ENCODE peak calls at places on chromosome 10, in six cellular contexts. R is HCT116, T is HepG2, G is K562, U is GM12878, A is H1. E is an unnamed sample.

GRCh38 chr10:56096226-56096517 is 264.9 kb downstream of the ZWINT start:
- DNase-seq in U (no peak), T (no peak), G (no peak), R (no peak), A (no peak), E (no peak)

GRCh38 chr10:98664329-98665042 is 217.8 kb upstream of the HPS1 start:
- DNase-seq in G (peak; percentile 58), U (peak; percentile 3), T (peak; percentile 34), R (peak; percentile 47), A (peak; percentile 59), E (peak; percentile 33)

GRCh38 chr10:50152792-50153272 is 85.1 kb downstream of the WASHC2A start:
- DNase-seq in G (peak; percentile 13), R (no peak), T (no peak), A (peak; percentile 69), U (no peak), E (no peak)

GRCh38 chr10:117804470-117805011 is 242.2 kb downstream of the RAB11FIP2 start:
- DNase-seq in R (no peak), A (no peak), U (peak; percentile 19), G (no peak), T (no peak), E (no peak)

GRCh38 chr10:117894339-117894738 is 152.4 kb downstream of the RAB11FIP2 start:
- DNase-seq in T (no peak), A (no peak), G (no peak), U (no peak), R (no peak), E (no peak)

GRCh38 chr10:120614685-120615084 is 157.7 kb downstream of the PLPP4 start:
- DNase-seq in R (no peak), A (no peak), T (no peak), U (no peak), G (no peak), E (no peak)

GRCh38 chr10:113303747-113304146 is 249.1 kb upstream of the HABP2 start:
- DNase-seq in U (no peak), G (no peak), T (peak; percentile 45), A (no peak), R (no peak), E (no peak)

GRCh38 chr10:120586471-120586872 is 129.4 kb downstream of the PLPP4 start:
- DNase-seq in A (no peak), T (no peak), R (no peak), G (no peak), U (no peak), E (no peak)

GRCh38 chr10:100736144-100736808 is 9.1 kb upstream of the PAX2 start:
- DNase-seq in T (no peak), R (no peak), A (no peak), U (no peak), G (no peak), E (no peak)

GRCh38 chr10:37826806-37827205 is 30.6 kb downstream of the ZNF248 start:
- DNase-seq in G (no peak), A (no peak), R (no peak), U (no peak), T (no peak), E (no peak)

GRCh38 chr10:22325272-22325947 is 4.5 kb downstream of the BMI1 start:
- DNase-seq in A (peak; percentile 88), R (no peak), G (peak; percentile 81), U (no peak), T (peak; percentile 61), E (no peak)

GRCh38 chr10:8975535-8975934 is 921.0 kb downstream of the GATA3 start:
- DNase-seq in T (no peak), U (no peak), G (no peak), R (no peak), A (no peak), E (no peak)

GRCh38 chr10:93465806-93466675 is 16.1 kb downstream of the MYOF start:
- DNase-seq in A (no peak), R (peak; percentile 90), T (peak; percentile 18), G (no peak), U (no peak), E (no peak)

GRCh38 chr10:63157845-63158624 is 24.9 kb downstream of the NRBF2 start:
- DNase-seq in U (peak; percentile 49), T (peak; percentile 84), A (peak; percentile 57), R (peak; percentile 85), G (peak; percentile 71), E (peak; percentile 81)

GRCh38 chr10:104735036-104735435 is 93.9 kb downstream of the SORCS3 start:
- DNase-seq in U (no peak), R (no peak), T (no peak), G (no peak), A (peak; percentile 64), E (no peak)

GRCh38 chr10:82826132-82826531 is 951.1 kb downstream of the NRG3 start:
- DNase-seq in A (no peak), R (no peak), G (no peak), T (no peak), U (no peak), E (no peak)

GRCh38 chr10:32446701-32447406 is 914 bp downstream of the CCDC7 start:
- DNase-seq in A (no peak), U (peak; percentile 9), R (peak; percentile 1), T (no peak), G (peak; percentile 15), E (peak; percentile 0)

GRCh38 chr10:98433881-98434732 is 12.6 kb downstream of the HPS1 start:
- DNase-seq in T (no peak), G (no peak), A (no peak), U (no peak), R (no peak), E (no peak)

GRCh38 chr10:52318136-52318810 is 4.2 kb downstream of the DKK1 start:
- DNase-seq in U (no peak), A (no peak), G (no peak), T (no peak), R (no peak), E (no peak)

GRCh38 chr10:6924166-6924565 is 344.1 kb upstream of the PRKCQ start:
- DNase-seq in U (no peak), G (no peak), R (no peak), A (no peak), T (no peak), E (no peak)

GRCh38 chr10:78956391-78956790 is 112.4 kb upstream of the ZMIZ1 start:
- DNase-seq in U (no peak), A (no peak), G (no peak), T (no peak), R (no peak), E (no peak)

GRCh38 chr10:21985541-21985940 is 18.0 kb downstream of the DNAJC1 start:
- DNase-seq in U (no peak), T (no peak), R (no peak), G (no peak), A (no peak), E (no peak)

GRCh38 chr10:28810062-28810870 is 132.9 kb downstream of the BAMBI start:
- DNase-seq in G (peak; percentile 36), U (no peak), R (no peak), T (no peak), A (peak; percentile 52), E (no peak)

GRCh38 chr10:89431977-89432376 is 17.6 kb downstream of the IFIT5 start:
- DNase-seq in R (no peak), T (peak; percentile 10), U (no peak), G (no peak), A (no peak), E (no peak)

GRCh38 chr10:48750991-48751390 is 66.3 kb downstream of the WDFY4 start:
- DNase-seq in A (no peak), G (no peak), T (no peak), U (no peak), R (no peak), E (no peak)

GRCh38 chr10:2380218-2380617 is 642.9 kb upstream of the ADARB2 start:
- DNase-seq in G (no peak), R (no peak), T (no peak), U (no peak), A (no peak), E (no peak)

GRCh38 chr10:45375716-45376231 is 1.8 kb downstream of the ALOX5 start:
- DNase-seq in G (peak; percentile 9), U (no peak), R (no peak), A (no peak), T (no peak), E (no peak)
- H3K4me1 ChIP-seq in G (peaks cover 45% of the 10 kb centered on the region), U (peaks cover 42% of the 10 kb centered on the region), R (peaks cover 37% of the 10 kb centered on the region), A (peaks cover 8% of the 10 kb centered on the region), T (peaks cover 10% of the 10 kb centered on the region), E (peaks cover 6% of the 10 kb centered on the region)

GRCh38 chr10:126373137-126373536 is 15.1 kb downstream of the ADAM12 start:
- DNase-seq in U (no peak), A (no peak), G (no peak), T (no peak), R (no peak), E (no peak)

GRCh38 chr10:126372359-126372758 is 15.9 kb downstream of the ADAM12 start:
- DNase-seq in U (no peak), R (no peak), A (no peak), G (no peak), T (no peak), E (no peak)

GRCh38 chr10:126374435-126374834 is 13.8 kb downstream of the ADAM12 start:
- DNase-seq in U (no peak), A (no peak), R (no peak), T (no peak), G (no peak), E (no peak)

GRCh38 chr10:126375299-126375698 is 13.0 kb downstream of the ADAM12 start:
- DNase-seq in A (no peak), T (no peak), U (no peak), G (no peak), R (no peak), E (no peak)

GRCh38 chr10:126373982-126374381 is 14.3 kb downstream of the ADAM12 start:
- DNase-seq in A (no peak), R (no peak), U (no peak), T (no peak), G (no peak), E (no peak)
- TF ChIP-seq ZNF274 in A (no peak), R (no peak), U (no peak), T (no peak), G (no peak), E (no peak)

DNA sequence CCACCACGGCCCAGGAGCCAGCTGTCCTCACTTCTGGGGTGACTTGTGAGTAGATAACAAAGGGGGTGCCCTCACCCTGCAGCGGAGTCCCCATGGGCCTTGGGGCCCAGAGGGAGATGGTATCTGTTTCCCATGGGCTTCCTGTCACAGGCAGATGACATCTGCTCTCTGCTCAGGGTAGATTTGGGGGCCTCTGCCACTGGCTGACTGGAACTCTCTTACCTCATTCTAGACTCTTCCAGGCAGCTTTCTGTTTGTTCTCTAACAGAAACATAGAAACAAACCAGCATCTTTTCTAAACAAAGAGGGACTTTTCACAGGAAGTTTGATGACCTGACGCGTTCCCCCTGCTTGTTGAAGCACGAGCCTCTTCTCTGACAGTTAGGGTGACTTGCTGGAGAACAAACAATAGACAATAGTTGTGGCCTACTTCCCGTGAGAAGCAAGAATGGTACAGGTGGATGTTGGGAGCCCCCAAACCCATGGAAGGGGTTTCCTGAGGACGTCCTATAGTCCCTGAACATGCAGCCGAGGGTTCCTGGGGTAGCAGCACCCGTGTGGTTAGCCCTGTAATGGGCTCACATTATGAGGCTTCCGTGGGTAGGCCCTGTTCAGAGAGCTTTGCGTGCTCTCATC is 61.6 kb downstream of the GRK5 start:
- DNase-seq in A (no peak), T (no peak), G (no peak), U (peak; percentile 78), R (no peak), E (no peak)
- H3K4me1 ChIP-seq in A (peaks cover 2% of the 10 kb centered on the region), T (peaks cover 67% of the 10 kb centered on the region), G (peaks cover 17% of the 10 kb centered on the region), U (peaks cover 36% of the 10 kb centered on the region), R (peaks cover 77% of the 10 kb centered on the region), E (peaks cover 13% of the 10 kb centered on the region)

DNA sequence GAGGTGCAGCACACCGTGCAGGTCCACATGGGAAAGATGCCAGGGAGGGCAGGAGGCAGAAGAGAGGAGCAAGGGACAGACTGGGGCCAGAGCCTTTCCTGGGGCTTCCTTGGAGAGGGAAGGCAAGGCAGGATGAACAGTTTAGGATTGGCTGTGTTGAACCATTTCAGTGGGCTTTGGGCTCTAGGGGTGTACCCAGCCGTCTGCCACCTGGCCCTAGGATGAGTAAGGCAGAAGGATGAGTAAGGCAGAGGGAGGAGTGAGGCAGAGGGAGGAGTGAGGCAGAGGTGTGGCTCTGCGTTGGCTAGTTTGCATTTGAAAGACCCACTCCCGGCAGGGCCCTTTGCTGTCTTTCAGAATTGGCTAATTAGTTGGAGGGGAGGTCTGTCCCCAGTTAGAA is 31.5 kb upstream of the PRF1 start:
- DNase-seq in T (no peak), R (peak; percentile 48), U (no peak), A (peak; percentile 53), G (no peak), E (no peak)
- TF ChIP-seq ZNF274 in T (no peak), R (no peak), U (no peak), A (no peak), G (no peak), E (no peak)

E was measured in NT2/D1.